ENCODE peak calls at places on chromosomes 7 and 10, in ten cellular contexts. One of them, this sample, is unnamed.

GRCh38 chr7:139112741-139113250 is 3.3 kb upstream of the ZC3HAV1 start:
- DNase-seq in stimulated activated CD8-positive, alpha-beta memory T cell treated with anti-CD3 and anti-CD28 coated beads, Interleukin-15, amount 100 ng/mL, for 24 hours: no peak
- DNase-seq in activated T-cell treated with anti-CD3 and anti-CD28 coated beads for 4 hours: no peak
- DNase-seq in HEK293T: no peak
- DNase-seq in T-helper 22 cell: no peak
- DNase-seq in pons: no peak
- DNase-seq in RWPE1: no peak
- DNase-seq in uterus: no peak
- DNase-seq in sciatic nerve: no peak
- DNase-seq in fibroblast of the conjunctiva: no peak
- DNase-seq in this sample: no peak

GRCh38 chr10:87761892-87762291 is 56.1 kb downstream of the ATAD1 start:
- DNase-seq in stimulated activated CD8-positive, alpha-beta memory T cell treated with anti-CD3 and anti-CD28 coated beads, Interleukin-15, amount 100 ng/mL, for 24 hours: no peak
- DNase-seq in activated T-cell treated with anti-CD3 and anti-CD28 coated beads for 4 hours: no peak
- DNase-seq in HEK293T: no peak
- DNase-seq in T-helper 22 cell: no peak
- DNase-seq in pons: no peak
- DNase-seq in RWPE1: peak
- DNase-seq in uterus: no peak
- DNase-seq in sciatic nerve: no peak
- DNase-seq in fibroblast of the conjunctiva: peak
- DNase-seq in this sample: no peak

GRCh38 chr10:78433063-78433717 is 399.5 kb downstream of the RPS24 start:
- DNase-seq in stimulated activated CD8-positive, alpha-beta memory T cell treated with anti-CD3 and anti-CD28 coated beads, Interleukin-15, amount 100 ng/mL, for 24 hours: no peak
- DNase-seq in activated T-cell treated with anti-CD3 and anti-CD28 coated beads for 4 hours: no peak
- DNase-seq in HEK293T: no peak
- DNase-seq in T-helper 22 cell: no peak
- DNase-seq in pons: no peak
- DNase-seq in RWPE1: no peak
- DNase-seq in uterus: no peak
- DNase-seq in sciatic nerve: no peak
- DNase-seq in fibroblast of the conjunctiva: no peak
- DNase-seq in this sample: peak

GRCh38 chr10:46218921-46219320 is 67.9 kb upstream of the ANTXRL start:
- DNase-seq in stimulated activated CD8-positive, alpha-beta memory T cell treated with anti-CD3 and anti-CD28 coated beads, Interleukin-15, amount 100 ng/mL, for 24 hours: no peak
- DNase-seq in activated T-cell treated with anti-CD3 and anti-CD28 coated beads for 4 hours: no peak
- DNase-seq in HEK293T: no peak
- DNase-seq in T-helper 22 cell: no peak
- DNase-seq in pons: no peak
- DNase-seq in RWPE1: no peak
- DNase-seq in uterus: no peak
- DNase-seq in sciatic nerve: no peak
- DNase-seq in fibroblast of the conjunctiva: no peak
- DNase-seq in this sample: no peak

GRCh38 chr10:51524041-51524440 is 175.4 kb downstream of the CSTF2T start:
- DNase-seq in stimulated activated CD8-positive, alpha-beta memory T cell treated with anti-CD3 and anti-CD28 coated beads, Interleukin-15, amount 100 ng/mL, for 24 hours: no peak
- DNase-seq in activated T-cell treated with anti-CD3 and anti-CD28 coated beads for 4 hours: no peak
- DNase-seq in HEK293T: no peak
- DNase-seq in T-helper 22 cell: no peak
- DNase-seq in pons: no peak
- DNase-seq in RWPE1: no peak
- DNase-seq in uterus: no peak
- DNase-seq in sciatic nerve: no peak
- DNase-seq in fibroblast of the conjunctiva: no peak
- DNase-seq in this sample: no peak

GRCh38 chr7:111749625-111750024 is 187.3 kb upstream of the IMMP2L start:
- DNase-seq in stimulated activated CD8-positive, alpha-beta memory T cell treated with anti-CD3 and anti-CD28 coated beads, Interleukin-15, amount 100 ng/mL, for 24 hours: no peak
- DNase-seq in activated T-cell treated with anti-CD3 and anti-CD28 coated beads for 4 hours: no peak
- DNase-seq in HEK293T: no peak
- DNase-seq in T-helper 22 cell: no peak
- DNase-seq in pons: no peak
- DNase-seq in RWPE1: no peak
- DNase-seq in uterus: no peak
- DNase-seq in sciatic nerve: no peak
- DNase-seq in fibroblast of the conjunctiva: no peak
- DNase-seq in this sample: no peak

GRCh38 chr10:77463499-77463898 is 174.1 kb downstream of the KCNMA1 start:
- DNase-seq in stimulated activated CD8-positive, alpha-beta memory T cell treated with anti-CD3 and anti-CD28 coated beads, Interleukin-15, amount 100 ng/mL, for 24 hours: no peak
- DNase-seq in activated T-cell treated with anti-CD3 and anti-CD28 coated beads for 4 hours: no peak
- DNase-seq in HEK293T: no peak
- DNase-seq in T-helper 22 cell: no peak
- DNase-seq in pons: peak
- DNase-seq in RWPE1: no peak
- DNase-seq in uterus: no peak
- DNase-seq in sciatic nerve: no peak
- DNase-seq in fibroblast of the conjunctiva: no peak
- DNase-seq in this sample: no peak

GRCh38 chr7:37311282-37311868 is 137.3 kb downstream of the ELMO1 start:
- DNase-seq in stimulated activated CD8-positive, alpha-beta memory T cell treated with anti-CD3 and anti-CD28 coated beads, Interleukin-15, amount 100 ng/mL, for 24 hours: no peak
- DNase-seq in activated T-cell treated with anti-CD3 and anti-CD28 coated beads for 4 hours: peak
- DNase-seq in HEK293T: no peak
- DNase-seq in T-helper 22 cell: peak
- DNase-seq in pons: peak
- DNase-seq in RWPE1: no peak
- DNase-seq in uterus: no peak
- DNase-seq in sciatic nerve: no peak
- DNase-seq in fibroblast of the conjunctiva: peak
- DNase-seq in this sample: no peak

GRCh38 chr7:46315891-46316290 is 394.8 kb upstream of the IGFBP3 start:
- DNase-seq in stimulated activated CD8-positive, alpha-beta memory T cell treated with anti-CD3 and anti-CD28 coated beads, Interleukin-15, amount 100 ng/mL, for 24 hours: no peak
- DNase-seq in activated T-cell treated with anti-CD3 and anti-CD28 coated beads for 4 hours: no peak
- DNase-seq in HEK293T: no peak
- DNase-seq in T-helper 22 cell: no peak
- DNase-seq in pons: no peak
- DNase-seq in RWPE1: peak
- DNase-seq in uterus: no peak
- DNase-seq in sciatic nerve: no peak
- DNase-seq in fibroblast of the conjunctiva: no peak
- DNase-seq in this sample: no peak

GRCh38 chr7:44978511-44979366 is at the start of gene MYO1G:
- DNase-seq in stimulated activated CD8-positive, alpha-beta memory T cell treated with anti-CD3 and anti-CD28 coated beads, Interleukin-15, amount 100 ng/mL, for 24 hours: peak
- DNase-seq in activated T-cell treated with anti-CD3 and anti-CD28 coated beads for 4 hours: peak
- DNase-seq in HEK293T: no peak
- DNase-seq in T-helper 22 cell: peak
- DNase-seq in pons: no peak
- DNase-seq in RWPE1: no peak
- DNase-seq in uterus: no peak
- DNase-seq in sciatic nerve: no peak
- DNase-seq in fibroblast of the conjunctiva: no peak
- DNase-seq in this sample: peak

GRCh38 chr7:116547347-116547746 is 22.5 kb downstream of the CAV1 start:
- DNase-seq in stimulated activated CD8-positive, alpha-beta memory T cell treated with anti-CD3 and anti-CD28 coated beads, Interleukin-15, amount 100 ng/mL, for 24 hours: no peak
- DNase-seq in activated T-cell treated with anti-CD3 and anti-CD28 coated beads for 4 hours: no peak
- DNase-seq in HEK293T: no peak
- DNase-seq in T-helper 22 cell: no peak
- DNase-seq in pons: no peak
- DNase-seq in RWPE1: no peak
- DNase-seq in uterus: no peak
- DNase-seq in sciatic nerve: no peak
- DNase-seq in fibroblast of the conjunctiva: no peak
- DNase-seq in this sample: no peak

GRCh38 chr7:139044813-139045794 is 9.3 kb upstream of the ZC3HAV1L start:
- DNase-seq in stimulated activated CD8-positive, alpha-beta memory T cell treated with anti-CD3 and anti-CD28 coated beads, Interleukin-15, amount 100 ng/mL, for 24 hours: no peak
- DNase-seq in activated T-cell treated with anti-CD3 and anti-CD28 coated beads for 4 hours: no peak
- DNase-seq in HEK293T: no peak
- DNase-seq in T-helper 22 cell: peak
- DNase-seq in pons: peak
- DNase-seq in RWPE1: no peak
- DNase-seq in uterus: no peak
- DNase-seq in sciatic nerve: no peak
- DNase-seq in fibroblast of the conjunctiva: no peak
- DNase-seq in this sample: no peak

GRCh38 chr7:140170375-140170774 is 6.4 kb downstream of the KDM7A start:
- DNase-seq in stimulated activated CD8-positive, alpha-beta memory T cell treated with anti-CD3 and anti-CD28 coated beads, Interleukin-15, amount 100 ng/mL, for 24 hours: no peak
- DNase-seq in activated T-cell treated with anti-CD3 and anti-CD28 coated beads for 4 hours: no peak
- DNase-seq in HEK293T: no peak
- DNase-seq in T-helper 22 cell: no peak
- DNase-seq in pons: no peak
- DNase-seq in RWPE1: no peak
- DNase-seq in uterus: no peak
- DNase-seq in sciatic nerve: no peak
- DNase-seq in fibroblast of the conjunctiva: no peak
- DNase-seq in this sample: no peak

GRCh38 chr10:19209319-19209718 is 160.7 kb downstream of the MALRD1 start:
- DNase-seq in stimulated activated CD8-positive, alpha-beta memory T cell treated with anti-CD3 and anti-CD28 coated beads, Interleukin-15, amount 100 ng/mL, for 24 hours: no peak
- DNase-seq in activated T-cell treated with anti-CD3 and anti-CD28 coated beads for 4 hours: no peak
- DNase-seq in HEK293T: no peak
- DNase-seq in T-helper 22 cell: no peak
- DNase-seq in pons: no peak
- DNase-seq in RWPE1: no peak
- DNase-seq in uterus: no peak
- DNase-seq in sciatic nerve: no peak
- DNase-seq in fibroblast of the conjunctiva: no peak
- DNase-seq in this sample: no peak

GRCh38 chr7:99392659-99393362 is 15.6 kb downstream of the PDAP1 start:
- DNase-seq in stimulated activated CD8-positive, alpha-beta memory T cell treated with anti-CD3 and anti-CD28 coated beads, Interleukin-15, amount 100 ng/mL, for 24 hours: peak
- DNase-seq in activated T-cell treated with anti-CD3 and anti-CD28 coated beads for 4 hours: peak
- DNase-seq in HEK293T: no peak
- DNase-seq in T-helper 22 cell: peak
- DNase-seq in pons: no peak
- DNase-seq in RWPE1: peak
- DNase-seq in uterus: peak
- DNase-seq in sciatic nerve: peak
- DNase-seq in fibroblast of the conjunctiva: no peak
- DNase-seq in this sample: no peak

GRCh38 chr7:148031816-148032215 is 558.8 kb upstream of the C7orf33 start:
- DNase-seq in stimulated activated CD8-positive, alpha-beta memory T cell treated with anti-CD3 and anti-CD28 coated beads, Interleukin-15, amount 100 ng/mL, for 24 hours: no peak
- DNase-seq in activated T-cell treated with anti-CD3 and anti-CD28 coated beads for 4 hours: no peak
- DNase-seq in HEK293T: no peak
- DNase-seq in T-helper 22 cell: no peak
- DNase-seq in pons: no peak
- DNase-seq in RWPE1: no peak
- DNase-seq in uterus: no peak
- DNase-seq in sciatic nerve: no peak
- DNase-seq in fibroblast of the conjunctiva: no peak
- DNase-seq in this sample: no peak

GRCh38 chr7:22758576-22758975 is 31.6 kb downstream of the IL6 start:
- DNase-seq in stimulated activated CD8-positive, alpha-beta memory T cell treated with anti-CD3 and anti-CD28 coated beads, Interleukin-15, amount 100 ng/mL, for 24 hours: no peak
- DNase-seq in activated T-cell treated with anti-CD3 and anti-CD28 coated beads for 4 hours: no peak
- DNase-seq in HEK293T: no peak
- DNase-seq in T-helper 22 cell: no peak
- DNase-seq in pons: no peak
- DNase-seq in RWPE1: no peak
- DNase-seq in uterus: no peak
- DNase-seq in sciatic nerve: no peak
- DNase-seq in fibroblast of the conjunctiva: no peak
- DNase-seq in this sample: no peak

GRCh38 chr7:114857605-114858004 is 64.3 kb upstream of the MDFIC start:
- DNase-seq in stimulated activated CD8-positive, alpha-beta memory T cell treated with anti-CD3 and anti-CD28 coated beads, Interleukin-15, amount 100 ng/mL, for 24 hours: no peak
- DNase-seq in activated T-cell treated with anti-CD3 and anti-CD28 coated beads for 4 hours: no peak
- DNase-seq in HEK293T: no peak
- DNase-seq in T-helper 22 cell: no peak
- DNase-seq in pons: no peak
- DNase-seq in RWPE1: no peak
- DNase-seq in uterus: no peak
- DNase-seq in sciatic nerve: no peak
- DNase-seq in fibroblast of the conjunctiva: no peak
- DNase-seq in this sample: no peak

GRCh38 chr7:128924706-128925588 is 12.8 kb upstream of the IRF5 start:
- DNase-seq in stimulated activated CD8-positive, alpha-beta memory T cell treated with anti-CD3 and anti-CD28 coated beads, Interleukin-15, amount 100 ng/mL, for 24 hours: no peak
- DNase-seq in activated T-cell treated with anti-CD3 and anti-CD28 coated beads for 4 hours: no peak
- DNase-seq in HEK293T: no peak
- DNase-seq in T-helper 22 cell: no peak
- DNase-seq in pons: no peak
- DNase-seq in RWPE1: no peak
- DNase-seq in uterus: no peak
- DNase-seq in sciatic nerve: no peak
- DNase-seq in fibroblast of the conjunctiva: no peak
- DNase-seq in this sample: no peak

GRCh38 chr7:674454-675410 is 51.8 kb upstream of the DNAAF5 start:
- DNase-seq in stimulated activated CD8-positive, alpha-beta memory T cell treated with anti-CD3 and anti-CD28 coated beads, Interleukin-15, amount 100 ng/mL, for 24 hours: no peak
- DNase-seq in activated T-cell treated with anti-CD3 and anti-CD28 coated beads for 4 hours: no peak
- DNase-seq in HEK293T: no peak
- DNase-seq in T-helper 22 cell: no peak
- DNase-seq in pons: no peak
- DNase-seq in RWPE1: no peak
- DNase-seq in uterus: peak
- DNase-seq in sciatic nerve: peak
- DNase-seq in fibroblast of the conjunctiva: no peak
- DNase-seq in this sample: no peak

GRCh38 chr7:126700807-126701604 is 551.7 kb downstream of the GRM8 start:
- DNase-seq in stimulated activated CD8-positive, alpha-beta memory T cell treated with anti-CD3 and anti-CD28 coated beads, Interleukin-15, amount 100 ng/mL, for 24 hours: peak
- DNase-seq in activated T-cell treated with anti-CD3 and anti-CD28 coated beads for 4 hours: peak
- DNase-seq in HEK293T: no peak
- DNase-seq in T-helper 22 cell: peak
- DNase-seq in pons: no peak
- DNase-seq in RWPE1: peak
- DNase-seq in uterus: no peak
- DNase-seq in sciatic nerve: no peak
- DNase-seq in fibroblast of the conjunctiva: peak
- DNase-seq in this sample: no peak